ENCODE peak calls at places on chromosomes 13 and 19, in four cellular contexts. X is CD8-positive, alpha-beta T cell; C is left ventricle myocardium inferior; Z is thoracic aorta. O is an unnamed sample. For H3K4me1 and H3K27me3, the result is how much of the 10 kb centered on the place peaks cover.

GRCh38 chr13:23902975-23903905 is 5.9 kb upstream of the C1QTNF9B start:
- DNase-seq in X (no peak), C (no peak), Z (no peak), O (no peak)

GRCh38 chr13:95643471-95643813 is 1.1 kb downstream of the DZIP1 start:
- DNase-seq in X (no peak), C (no peak), Z (no peak), O (peak)

GRCh38 chr19:43765109-43765876 is 10.5 kb upstream of the SMG9 start:
- DNase-seq in X (peak), C (no peak), Z (peak), O (peak)

GRCh38 chr19:43148233-43148632 is 38.1 kb downstream of the PSG5 start:
- DNase-seq in X (no peak), C (no peak), Z (no peak), O (peak)

GRCh38 chr19:33811736-33812387 is 15.2 kb downstream of the KCTD15 start:
- DNase-seq in X (no peak), C (no peak), Z (no peak), O (no peak)

GRCh38 chr13:50358221-50358620 is 343.0 kb downstream of the KCNRG start:
- DNase-seq in X (no peak), C (no peak), Z (no peak), O (no peak)

GRCh38 chr13:30274083-30274482 is 33.3 kb downstream of the KATNAL1 start:
- DNase-seq in X (no peak), C (no peak), Z (no peak), O (no peak)

GRCh38 chr13:95564948-95565347 is 12.4 kb downstream of the CLDN10 start:
- DNase-seq in X (no peak), C (no peak), Z (no peak), O (peak)

GRCh38 chr13:113187263-113187669 is 21.2 kb downstream of the PCID2 start:
- DNase-seq in X (no peak), C (peak), Z (peak), O (peak)

GRCh38 chr13:44379885-44380284 is 6.3 kb downstream of the SERP2 start:
- DNase-seq in X (no peak), C (no peak), Z (no peak), O (no peak)

GRCh38 chr19:48539503-48540096 is 12.4 kb upstream of the SULT2B1 start:
- DNase-seq in X (no peak), C (no peak), Z (no peak), O (no peak)

GRCh38 chr19:18992696-18993095 is 40.6 kb downstream of the SUGP2 start:
- DNase-seq in X (no peak), C (no peak), Z (no peak), O (no peak)

GRCh38 chr19:36009220-36009619 is 607 bp upstream of the SYNE4 start:
- DNase-seq in X (peak), C (peak), Z (no peak), O (no peak)

GRCh38 chr13:50677687-50678463 is 165.6 kb downstream of the DLEU7 start:
- DNase-seq in X (no peak), C (no peak), Z (no peak), O (no peak)

GRCh38 chr19:52638601-52639000 is 446 bp upstream of the ZNF83 start:
- DNase-seq in X (no peak), C (peak), Z (no peak), O (peak)

GRCh38 chr19:19822148-19822429 is 539 bp upstream of the ZNF506 start:
- DNase-seq in X (no peak), C (no peak), Z (no peak), O (no peak)

GRCh38 chr19:12481781-12482504 is 2.7 kb downstream of the ZNF709 start:
- DNase-seq in X (no peak), C (no peak), Z (no peak), O (no peak)

GRCh38 chr13:112587359-112587766 is 590 bp downstream of the TUBGCP3 start:
- DNase-seq in X (peak), C (peak), Z (peak), O (peak)

GRCh38 chr13:92823059-92823458 is 403.5 kb upstream of the GPC6 start:
- DNase-seq in X (no peak), C (no peak), Z (no peak), O (no peak)

GRCh38 chr13:110944121-110944967 is 29.5 kb upstream of the ANKRD10 start:
- DNase-seq in X (no peak), C (no peak), Z (no peak), O (peak)

GRCh38 chr13:80473695-80474094 is 132.8 kb upstream of the SPRY2 start:
- DNase-seq in X (no peak), C (no peak), Z (no peak), O (no peak)

GRCh38 chr19:28239270-28239669 is 973.7 kb downstream of the UQCRFS1 start:
- DNase-seq in X (no peak), C (no peak), Z (no peak), O (no peak)

GRCh38 chr13:53250272-53250875 is 221.8 kb downstream of the OLFM4 start:
- DNase-seq in X (no peak), C (no peak), Z (no peak), O (no peak)

GRCh38 chr13:100836696-100837095 is 162.1 kb upstream of the TMTC4 start:
- DNase-seq in X (no peak), C (no peak), Z (no peak), O (no peak)

GRCh38 chr19:15015946-15016542 is 33.2 kb upstream of the CASP14 start:
- DNase-seq in X (no peak), C (no peak), Z (no peak), O (no peak)

GRCh38 chr19:31562916-31563626 is 213.8 kb upstream of the TSHZ3 start:
- DNase-seq in X (no peak), C (no peak), Z (no peak), O (no peak)

GRCh38 chr19:39405930-39406655 is 554 bp upstream of the ZFP36 start:
- DNase-seq in X (peak), C (no peak), Z (peak), O (no peak)

GRCh38 chr13:68927387-68928026 is 1180.1 kb upstream of the ATXN8OS start:
- DNase-seq in X (no peak), C (no peak), Z (no peak), O (no peak)

GRCh38 chr13:67223742-67224141 is 6.4 kb downstream of the PCDH9 start:
- DNase-seq in X (no peak), C (no peak), Z (no peak), O (no peak)

GRCh38 chr19:1632462-1633268 is 19.8 kb downstream of the TCF3 start:
- DNase-seq in X (no peak), C (no peak), Z (no peak), O (no peak)

GRCh38 chr19:1634242-1634937 is 18.0 kb downstream of the TCF3 start:
- DNase-seq in X (no peak), C (no peak), Z (no peak), O (no peak)

GRCh38 chr19:1633269-1633606 is 19.2 kb downstream of the TCF3 start:
- DNase-seq in X (no peak), C (no peak), Z (no peak), O (no peak)

GRCh38 chr19:1634938-1635243 is 17.5 kb downstream of the TCF3 start:
- DNase-seq in X (no peak), C (no peak), Z (no peak), O (no peak)

GRCh38 chr19:1636325-1637236 is 15.8 kb downstream of the TCF3 start:
- DNase-seq in X (no peak), C (no peak), Z (no peak), O (no peak)
- H3K4me1 ChIP-seq in X (under half), C (under half), Z (under half), O (under half)

GRCh38 chr13:106493569-106493968 is 41.9 kb downstream of the EFNB2 start:
- DNase-seq in X (no peak), C (no peak), Z (no peak), O (no peak)

GRCh38 chr13:106498158-106498557 is 37.3 kb downstream of the EFNB2 start:
- DNase-seq in X (no peak), C (no peak), Z (no peak), O (no peak)

GRCh38 chr13:106498571-106498970 is 36.9 kb downstream of the EFNB2 start:
- DNase-seq in X (no peak), C (no peak), Z (no peak), O (no peak)

GRCh38 chr13:106497079-106497478 is 38.4 kb downstream of the EFNB2 start:
- DNase-seq in X (no peak), C (no peak), Z (no peak), O (no peak)

DNA sequence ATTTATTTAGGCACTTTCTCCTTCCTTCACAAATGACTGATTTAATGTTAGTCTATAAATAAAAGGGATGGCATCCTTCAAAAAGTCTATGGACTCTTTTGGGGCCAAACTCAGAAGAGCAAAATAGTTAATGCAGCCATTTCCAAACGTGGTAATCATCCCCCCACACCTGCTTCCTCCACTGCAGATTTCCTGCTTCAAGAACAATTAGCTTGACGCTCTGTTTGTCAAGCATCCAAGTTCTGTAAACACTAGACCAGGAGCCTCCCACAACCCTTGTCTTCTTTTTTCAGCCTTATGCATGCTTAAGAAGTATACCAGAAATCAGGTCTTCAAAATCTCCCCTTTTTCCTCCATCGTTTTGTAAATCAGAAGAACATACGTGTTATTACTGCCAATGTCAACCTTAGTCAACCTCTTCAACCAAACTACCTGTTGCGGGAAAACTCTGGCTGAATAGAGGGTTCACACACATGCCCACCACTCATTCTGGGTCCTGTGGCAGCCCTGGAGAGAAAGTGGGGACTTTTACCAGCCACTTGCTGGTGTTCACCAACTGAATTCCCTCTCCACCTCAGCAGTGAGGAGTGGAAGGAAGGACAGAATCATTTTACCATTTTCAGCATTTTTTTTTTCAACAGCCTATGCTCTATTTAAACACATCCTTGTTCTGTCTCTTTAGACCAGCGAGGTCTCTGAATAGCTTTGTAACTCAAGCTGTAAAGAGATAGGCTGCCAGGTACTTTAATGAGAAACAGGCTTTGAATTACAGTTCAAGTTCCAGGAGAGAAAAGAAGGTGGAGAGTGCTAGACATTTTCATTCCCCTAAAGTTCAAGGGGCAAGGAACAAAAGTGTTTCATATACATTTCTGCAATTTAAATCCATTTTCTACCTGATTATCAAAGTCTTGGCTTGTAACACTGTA is 39.1 kb downstream of the EFNB2 start:
- DNase-seq in X (no peak), C (no peak), Z (no peak), O (no peak)
- H3K27ac ChIP-seq in X (no peak), C (peak), Z (peak), O (no peak)

GRCh38 chr19:55434356-55434755 is 8.7 kb downstream of the SHISA7 start:
- DNase-seq in X (no peak), C (no peak), Z (no peak), O (no peak)

GRCh38 chr19:55439052-55439451 is 4.0 kb downstream of the SHISA7 start:
- DNase-seq in X (no peak), C (no peak), Z (no peak), O (no peak)

GRCh38 chr19:55437410-55437809 is 5.7 kb downstream of the SHISA7 start:
- DNase-seq in X (no peak), C (peak), Z (no peak), O (peak)

GRCh38 chr19:55435020-55435419 is 8.1 kb downstream of the SHISA7 start:
- DNase-seq in X (no peak), C (no peak), Z (no peak), O (no peak)

GRCh38 chr19:55436847-55437246 is 6.3 kb downstream of the SHISA7 start:
- DNase-seq in X (no peak), C (no peak), Z (no peak), O (no peak)
- H3K27me3 ChIP-seq in X (under half), C (half or more), Z (under half), O (under half)

GRCh38 chr13:107960301-107960700 is 255.0 kb downstream of the LIG4 start:
- DNase-seq in X (no peak), C (no peak), Z (no peak), O (no peak)
- H3K4me1 ChIP-seq in X (under half), C (under half), Z (under half), O (under half)